ENCODE peak calls at places on chromosome 21, in five cellular contexts. One of them, this sample, is unnamed. For H3K4me1, the result is how much of the 10 kb centered on the place peaks cover.

GRCh38 chr21:32457360-32457840 is 44.9 kb downstream of the EVA1C start:
- DNase-seq in small intestine: peak
- DNase-seq in mucosa of descending colon: peak
- DNase-seq in HAP-1: no peak
- DNase-seq in heart left ventricle: peak
- DNase-seq in this sample: no peak

GRCh38 chr21:33541105-33541711 is 709 bp downstream of the GART start:
- DNase-seq in heart left ventricle: no peak
- DNase-seq in mucosa of descending colon: peak
- DNase-seq in HAP-1: no peak
- DNase-seq in small intestine: peak
- DNase-seq in this sample: no peak

GRCh38 chr21:40173833-40174232 is 306.6 kb downstream of the PCP4 start:
- DNase-seq in heart left ventricle: no peak
- DNase-seq in HAP-1: no peak
- DNase-seq in mucosa of descending colon: no peak
- DNase-seq in small intestine: no peak
- DNase-seq in this sample: no peak

GRCh38 chr21:29441651-29442050 is 142.9 kb downstream of the BACH1 start:
- DNase-seq in HAP-1: no peak
- DNase-seq in small intestine: no peak
- DNase-seq in mucosa of descending colon: no peak
- DNase-seq in heart left ventricle: no peak
- DNase-seq in this sample: no peak

GRCh38 chr21:15751561-15751960 is 21.8 kb downstream of the USP25 start:
- DNase-seq in heart left ventricle: no peak
- DNase-seq in small intestine: no peak
- DNase-seq in mucosa of descending colon: no peak
- DNase-seq in HAP-1: no peak
- DNase-seq in this sample: no peak

GRCh38 chr21:41163086-41163485 is 4.9 kb upstream of the BACE2 start:
- DNase-seq in HAP-1: no peak
- DNase-seq in mucosa of descending colon: no peak
- DNase-seq in heart left ventricle: no peak
- DNase-seq in small intestine: no peak
- DNase-seq in this sample: no peak

GRCh38 chr21:41289431-41289830 is 27.2 kb upstream of the FAM3B start:
- DNase-seq in small intestine: peak
- DNase-seq in mucosa of descending colon: no peak
- DNase-seq in heart left ventricle: no peak
- DNase-seq in HAP-1: no peak
- DNase-seq in this sample: no peak

GRCh38 chr21:32423846-32424535 is 11.5 kb downstream of the EVA1C start:
- DNase-seq in HAP-1: peak
- DNase-seq in heart left ventricle: no peak
- DNase-seq in mucosa of descending colon: no peak
- DNase-seq in small intestine: no peak
- DNase-seq in this sample: no peak

GRCh38 chr21:26686705-26687104 is 113.6 kb upstream of the CYYR1 start:
- DNase-seq in mucosa of descending colon: no peak
- DNase-seq in HAP-1: no peak
- DNase-seq in heart left ventricle: no peak
- DNase-seq in small intestine: no peak
- DNase-seq in this sample: no peak

GRCh38 chr21:23455676-23456075 is 2151.6 kb downstream of the MRPL39 start:
- DNase-seq in heart left ventricle: no peak
- DNase-seq in mucosa of descending colon: no peak
- DNase-seq in HAP-1: no peak
- DNase-seq in small intestine: no peak
- DNase-seq in this sample: no peak

GRCh38 chr21:17911628-17912027 is 92.5 kb upstream of the C21orf91 start:
- DNase-seq in HAP-1: no peak
- DNase-seq in mucosa of descending colon: no peak
- DNase-seq in small intestine: no peak
- DNase-seq in heart left ventricle: no peak
- DNase-seq in this sample: no peak

GRCh38 chr21:23968722-23969647 is 1638.3 kb downstream of the MRPL39 start:
- DNase-seq in mucosa of descending colon: no peak
- DNase-seq in HAP-1: peak
- DNase-seq in small intestine: peak
- DNase-seq in heart left ventricle: no peak
- DNase-seq in this sample: no peak

GRCh38 chr21:32990666-32991065 is 35.1 kb upstream of the OLIG2 start:
- DNase-seq in heart left ventricle: no peak
- DNase-seq in mucosa of descending colon: no peak
- DNase-seq in small intestine: no peak
- DNase-seq in HAP-1: no peak
- DNase-seq in this sample: no peak

GRCh38 chr21:17414766-17415165 is 98.1 kb upstream of the CXADR start:
- DNase-seq in small intestine: no peak
- DNase-seq in HAP-1: no peak
- DNase-seq in heart left ventricle: no peak
- DNase-seq in mucosa of descending colon: no peak
- DNase-seq in this sample: no peak

GRCh38 chr21:29233611-29234540 is 64.8 kb upstream of the BACH1 start:
- DNase-seq in mucosa of descending colon: no peak
- DNase-seq in HAP-1: no peak
- DNase-seq in small intestine: no peak
- DNase-seq in heart left ventricle: no peak
- DNase-seq in this sample: no peak

GRCh38 chr21:14956826-14957225 is 108.0 kb downstream of the NRIP1 start:
- DNase-seq in heart left ventricle: no peak
- DNase-seq in HAP-1: no peak
- DNase-seq in mucosa of descending colon: no peak
- DNase-seq in small intestine: no peak
- DNase-seq in this sample: no peak

GRCh38 chr21:23725576-23725975 is 1881.7 kb downstream of the MRPL39 start:
- DNase-seq in small intestine: no peak
- DNase-seq in HAP-1: peak
- DNase-seq in heart left ventricle: no peak
- DNase-seq in mucosa of descending colon: no peak
- DNase-seq in this sample: no peak

GRCh38 chr21:29005696-29006095 is 13.0 kb upstream of the LTN1 start:
- DNase-seq in HAP-1: no peak
- DNase-seq in heart left ventricle: no peak
- DNase-seq in small intestine: no peak
- DNase-seq in mucosa of descending colon: no peak
- DNase-seq in this sample: no peak

GRCh38 chr21:38244885-38245869 is 11.6 kb upstream of the KCNJ15 start:
- DNase-seq in small intestine: peak
- DNase-seq in heart left ventricle: no peak
- DNase-seq in HAP-1: no peak
- DNase-seq in mucosa of descending colon: no peak
- DNase-seq in this sample: no peak
- H3K4me1 ChIP-seq in small intestine: under half
- H3K4me1 ChIP-seq in heart left ventricle: under half
- H3K4me1 ChIP-seq in HAP-1: under half
- H3K4me1 ChIP-seq in mucosa of descending colon: under half
- H3K4me1 ChIP-seq in this sample: under half

GRCh38 chr21:44709426-44710293 is 1.7 kb downstream of the TSPEAR start:
- DNase-seq in mucosa of descending colon: no peak
- DNase-seq in HAP-1: no peak
- DNase-seq in heart left ventricle: no peak
- DNase-seq in small intestine: no peak
- DNase-seq in this sample: peak

GRCh38 chr21:44710756-44711326 is 531 bp downstream of the TSPEAR start:
- DNase-seq in small intestine: peak
- DNase-seq in HAP-1: no peak
- DNase-seq in mucosa of descending colon: no peak
- DNase-seq in heart left ventricle: no peak
- DNase-seq in this sample: no peak

GRCh38 chr21:44710294-44710665 is 1.1 kb downstream of the TSPEAR start:
- DNase-seq in small intestine: no peak
- DNase-seq in mucosa of descending colon: no peak
- DNase-seq in HAP-1: no peak
- DNase-seq in heart left ventricle: no peak
- DNase-seq in this sample: no peak

GRCh38 chr21:44708213-44708865 is 3.0 kb downstream of the TSPEAR start:
- DNase-seq in mucosa of descending colon: no peak
- DNase-seq in HAP-1: no peak
- DNase-seq in small intestine: no peak
- DNase-seq in heart left ventricle: peak
- DNase-seq in this sample: peak

GRCh38 chr21:44708866-44709425 is 2.4 kb downstream of the TSPEAR start:
- DNase-seq in small intestine: no peak
- DNase-seq in mucosa of descending colon: no peak
- DNase-seq in HAP-1: no peak
- DNase-seq in heart left ventricle: no peak
- DNase-seq in this sample: peak
- H3K4me1 ChIP-seq in small intestine: under half
- H3K4me1 ChIP-seq in mucosa of descending colon: under half
- H3K4me1 ChIP-seq in HAP-1: under half
- H3K4me1 ChIP-seq in heart left ventricle: under half
- H3K4me1 ChIP-seq in this sample: under half

DNA sequence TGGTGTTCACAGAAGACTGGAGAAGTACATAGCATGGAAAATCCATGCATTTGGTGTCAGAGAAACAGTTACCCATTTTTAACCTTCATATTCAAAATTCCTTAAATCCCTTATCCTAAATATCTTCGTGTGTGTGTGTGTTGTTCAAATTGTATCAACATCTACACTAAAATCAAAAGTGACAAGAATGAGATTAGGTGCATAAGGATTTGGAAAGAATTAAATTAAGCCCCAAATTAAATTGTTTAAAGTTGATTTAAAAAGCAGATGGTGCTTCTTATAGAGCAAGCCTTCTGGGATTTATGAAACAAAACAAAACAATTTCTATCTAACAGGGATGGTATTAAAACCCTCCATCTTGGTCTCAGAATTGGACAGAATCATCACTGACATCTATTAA is 4.7 kb downstream of the RSPH1 start:
- DNase-seq in HAP-1: no peak
- DNase-seq in small intestine: no peak
- DNase-seq in mucosa of descending colon: no peak
- DNase-seq in heart left ventricle: no peak
- DNase-seq in this sample: no peak
- H3K4me1 ChIP-seq in HAP-1: under half
- H3K4me1 ChIP-seq in small intestine: under half
- H3K4me1 ChIP-seq in mucosa of descending colon: under half
- H3K4me1 ChIP-seq in heart left ventricle: under half
- H3K4me1 ChIP-seq in this sample: under half

DNA sequence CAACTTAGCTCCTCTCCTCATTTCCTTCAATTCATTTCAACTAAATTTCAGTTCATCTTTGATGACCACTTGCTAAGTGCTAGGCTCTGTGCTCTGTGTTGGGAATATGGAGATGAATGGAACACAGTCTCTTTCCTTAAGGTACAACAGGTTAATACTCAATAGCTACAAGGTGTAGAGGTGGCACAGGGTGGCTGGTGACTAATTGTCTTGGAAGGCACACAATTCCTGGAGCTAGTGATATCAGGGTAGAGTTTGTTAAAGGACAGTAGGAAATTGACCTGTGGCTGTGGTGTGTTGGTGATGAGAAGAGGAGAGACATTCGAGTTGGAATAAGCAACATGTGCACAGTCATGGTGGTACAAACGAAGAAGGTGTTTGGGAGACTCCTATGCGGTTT is 124.9 kb downstream of the RUNX1 start:
- DNase-seq in small intestine: no peak
- DNase-seq in mucosa of descending colon: no peak
- DNase-seq in HAP-1: no peak
- DNase-seq in heart left ventricle: no peak
- DNase-seq in this sample: no peak
- H3K4me1 ChIP-seq in small intestine: under half
- H3K4me1 ChIP-seq in mucosa of descending colon: under half
- H3K4me1 ChIP-seq in HAP-1: under half
- H3K4me1 ChIP-seq in heart left ventricle: under half
- H3K4me1 ChIP-seq in this sample: under half

GRCh38 chr21:44919111-44919912 is 1.4 kb downstream of the ITGB2 start:
- DNase-seq in small intestine: no peak
- DNase-seq in heart left ventricle: peak
- DNase-seq in mucosa of descending colon: no peak
- DNase-seq in HAP-1: no peak
- DNase-seq in this sample: no peak
- H3K4me1 ChIP-seq in small intestine: under half
- H3K4me1 ChIP-seq in heart left ventricle: under half
- H3K4me1 ChIP-seq in mucosa of descending colon: under half
- H3K4me1 ChIP-seq in HAP-1: under half
- H3K4me1 ChIP-seq in this sample: under half

GRCh38 chr21:45463871-45464270 is 58.9 kb downstream of the COL18A1 start:
- DNase-seq in heart left ventricle: peak
- DNase-seq in HAP-1: no peak
- DNase-seq in small intestine: no peak
- DNase-seq in mucosa of descending colon: no peak
- DNase-seq in this sample: no peak
- H3K4me1 ChIP-seq in heart left ventricle: under half
- H3K4me1 ChIP-seq in HAP-1: under half
- H3K4me1 ChIP-seq in small intestine: under half
- H3K4me1 ChIP-seq in mucosa of descending colon: under half
- H3K4me1 ChIP-seq in this sample: under half

DNA sequence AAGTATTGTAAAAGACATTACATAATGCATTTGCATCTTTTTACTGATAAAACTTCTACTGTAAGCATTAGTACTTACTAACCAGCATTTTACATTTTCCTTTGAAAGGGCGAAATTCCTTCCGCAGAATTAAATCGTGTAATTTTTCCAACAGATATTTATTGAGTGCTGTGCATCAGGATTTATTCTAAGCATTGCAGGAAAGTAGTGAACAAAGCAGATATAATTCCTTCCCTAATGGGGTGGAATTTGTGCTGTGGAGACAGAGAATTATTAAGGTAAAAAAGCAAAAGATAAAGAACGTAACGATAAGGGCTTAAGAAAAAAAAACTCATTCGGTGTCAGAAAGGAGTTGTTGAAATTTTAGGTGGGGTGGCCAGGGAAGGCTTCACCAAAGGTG is 7.6 kb upstream of the ETS2 start:
- DNase-seq in mucosa of descending colon: no peak
- DNase-seq in heart left ventricle: no peak
- DNase-seq in small intestine: no peak
- DNase-seq in HAP-1: no peak
- DNase-seq in this sample: no peak
- H3K4me1 ChIP-seq in mucosa of descending colon: under half
- H3K4me1 ChIP-seq in heart left ventricle: under half
- H3K4me1 ChIP-seq in small intestine: under half
- H3K4me1 ChIP-seq in HAP-1: under half
- H3K4me1 ChIP-seq in this sample: under half

GRCh38 chr21:44296103-44296519 is 3.7 kb upstream of the PFKL start:
- DNase-seq in HAP-1: no peak
- DNase-seq in heart left ventricle: no peak
- DNase-seq in mucosa of descending colon: no peak
- DNase-seq in small intestine: no peak
- DNase-seq in this sample: no peak
- H3K4me1 ChIP-seq in HAP-1: under half
- H3K4me1 ChIP-seq in heart left ventricle: under half
- H3K4me1 ChIP-seq in mucosa of descending colon: under half
- H3K4me1 ChIP-seq in small intestine: under half
- H3K4me1 ChIP-seq in this sample: under half

DNA sequence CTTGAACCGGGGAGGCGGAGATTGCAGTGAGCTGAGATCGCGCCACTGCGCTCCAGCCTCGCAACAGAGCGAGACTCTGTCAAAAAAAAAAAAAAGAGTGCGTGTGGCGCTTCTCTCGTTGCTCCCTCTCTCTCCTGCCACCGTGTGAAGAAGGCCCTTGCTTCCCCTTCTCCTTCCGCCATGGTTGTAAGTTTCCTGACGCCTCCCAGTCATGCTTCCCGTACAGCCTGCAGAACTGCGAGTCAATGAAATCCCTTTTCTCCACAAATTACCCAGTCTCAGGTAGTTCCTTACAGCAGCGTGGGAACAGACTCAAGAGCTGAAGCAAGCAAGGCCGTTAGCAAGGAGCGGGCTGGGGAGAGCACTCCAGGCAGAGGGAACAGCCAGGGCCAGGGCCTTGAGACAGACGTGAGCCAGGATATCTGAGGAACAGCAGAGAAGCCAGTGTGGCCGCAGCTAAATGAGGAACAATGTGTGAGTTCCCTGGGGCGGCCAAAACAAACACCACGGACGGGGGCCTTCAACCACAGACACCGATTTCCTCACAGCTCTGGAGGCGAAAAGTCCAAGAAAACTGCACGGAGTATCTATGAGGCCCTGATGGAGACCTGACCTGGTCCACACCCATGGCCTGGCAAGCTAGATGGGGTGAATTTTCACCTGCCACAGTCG is 54.2 kb upstream of the ETS2 start:
- DNase-seq in small intestine: no peak
- DNase-seq in HAP-1: no peak
- DNase-seq in mucosa of descending colon: peak
- DNase-seq in heart left ventricle: peak
- DNase-seq in this sample: peak
- H3K4me1 ChIP-seq in small intestine: under half
- H3K4me1 ChIP-seq in HAP-1: under half
- H3K4me1 ChIP-seq in mucosa of descending colon: under half
- H3K4me1 ChIP-seq in heart left ventricle: under half
- H3K4me1 ChIP-seq in this sample: under half